ENCODE peak calls at places on chromosomes 11 and 22, in five cellular contexts. One of them, this sample, is unnamed.

GRCh38 chr11:117876341-117877119 is at the start of gene FXYD6:
- DNase-seq in colonic mucosa: peak
- DNase-seq in RWPE1: peak
- DNase-seq in K562: no peak
- DNase-seq in neural progenitor cell: peak
- DNase-seq in this sample: no peak

GRCh38 chr11:86919557-86920210 is 35.5 kb downstream of the FZD4 start:
- DNase-seq in colonic mucosa: no peak
- DNase-seq in RWPE1: peak
- DNase-seq in K562: peak
- DNase-seq in neural progenitor cell: peak
- DNase-seq in this sample: no peak

GRCh38 chr11:79236541-79236971 is 204.3 kb downstream of the TENM4 start:
- DNase-seq in colonic mucosa: no peak
- DNase-seq in RWPE1: no peak
- DNase-seq in K562: no peak
- DNase-seq in neural progenitor cell: peak
- DNase-seq in this sample: no peak

GRCh38 chr11:12581923-12582322 is 92.3 kb upstream of the TEAD1 start:
- DNase-seq in colonic mucosa: no peak
- DNase-seq in RWPE1: peak
- DNase-seq in K562: peak
- DNase-seq in neural progenitor cell: no peak
- DNase-seq in this sample: no peak

GRCh38 chr22:27754247-27754887 is 47.2 kb downstream of the MN1 start:
- DNase-seq in colonic mucosa: no peak
- DNase-seq in RWPE1: peak
- DNase-seq in K562: peak
- DNase-seq in neural progenitor cell: no peak
- DNase-seq in this sample: peak

GRCh38 chr11:34416746-34417145 is 22.0 kb upstream of the CAT start:
- DNase-seq in colonic mucosa: no peak
- DNase-seq in RWPE1: no peak
- DNase-seq in K562: no peak
- DNase-seq in neural progenitor cell: no peak
- DNase-seq in this sample: no peak

GRCh38 chr11:119044708-119045107 is 12.3 kb downstream of the HYOU1 start:
- DNase-seq in colonic mucosa: no peak
- DNase-seq in RWPE1: no peak
- DNase-seq in K562: no peak
- DNase-seq in neural progenitor cell: peak
- DNase-seq in this sample: no peak

GRCh38 chr22:35202376-35202775 is 54.9 kb upstream of the HMGXB4 start:
- DNase-seq in colonic mucosa: no peak
- DNase-seq in RWPE1: no peak
- DNase-seq in K562: no peak
- DNase-seq in neural progenitor cell: no peak
- DNase-seq in this sample: no peak

GRCh38 chr11:112412383-112412782 is 151.7 kb upstream of the PLET1 start:
- DNase-seq in colonic mucosa: no peak
- DNase-seq in RWPE1: peak
- DNase-seq in K562: no peak
- DNase-seq in neural progenitor cell: no peak
- DNase-seq in this sample: no peak

GRCh38 chr11:47412152-47412746 is 3.9 kb downstream of the SLC39A13 start:
- DNase-seq in colonic mucosa: peak
- DNase-seq in RWPE1: no peak
- DNase-seq in K562: peak
- DNase-seq in neural progenitor cell: peak
- DNase-seq in this sample: no peak

GRCh38 chr11:112478806-112479205 is 218.1 kb upstream of the PLET1 start:
- DNase-seq in colonic mucosa: no peak
- DNase-seq in RWPE1: no peak
- DNase-seq in K562: no peak
- DNase-seq in neural progenitor cell: no peak
- DNase-seq in this sample: no peak

GRCh38 chr11:96543177-96543576 is 153.4 kb downstream of the JRKL start:
- DNase-seq in colonic mucosa: no peak
- DNase-seq in RWPE1: no peak
- DNase-seq in K562: no peak
- DNase-seq in neural progenitor cell: no peak
- DNase-seq in this sample: no peak

GRCh38 chr11:22787055-22787454 is 42.5 kb downstream of the SVIP start:
- DNase-seq in colonic mucosa: no peak
- DNase-seq in RWPE1: no peak
- DNase-seq in K562: no peak
- DNase-seq in neural progenitor cell: no peak
- DNase-seq in this sample: no peak

GRCh38 chr11:109071712-109072524 is 350.1 kb upstream of the C11orf87 start:
- DNase-seq in colonic mucosa: no peak
- DNase-seq in RWPE1: peak
- DNase-seq in K562: no peak
- DNase-seq in neural progenitor cell: no peak
- DNase-seq in this sample: no peak

GRCh38 chr22:46984751-46985506 is 222.5 kb downstream of the TBC1D22A start:
- DNase-seq in colonic mucosa: no peak
- DNase-seq in RWPE1: peak
- DNase-seq in K562: no peak
- DNase-seq in neural progenitor cell: no peak
- DNase-seq in this sample: peak

GRCh38 chr11:31689559-31689958 is 121.6 kb downstream of the PAX6 start:
- DNase-seq in colonic mucosa: no peak
- DNase-seq in RWPE1: no peak
- DNase-seq in K562: no peak
- DNase-seq in neural progenitor cell: no peak
- DNase-seq in this sample: no peak

GRCh38 chr11:29627541-29627940 is 389.3 kb downstream of the KCNA4 start:
- DNase-seq in colonic mucosa: no peak
- DNase-seq in RWPE1: no peak
- DNase-seq in K562: no peak
- DNase-seq in neural progenitor cell: no peak
- DNase-seq in this sample: no peak

DNA sequence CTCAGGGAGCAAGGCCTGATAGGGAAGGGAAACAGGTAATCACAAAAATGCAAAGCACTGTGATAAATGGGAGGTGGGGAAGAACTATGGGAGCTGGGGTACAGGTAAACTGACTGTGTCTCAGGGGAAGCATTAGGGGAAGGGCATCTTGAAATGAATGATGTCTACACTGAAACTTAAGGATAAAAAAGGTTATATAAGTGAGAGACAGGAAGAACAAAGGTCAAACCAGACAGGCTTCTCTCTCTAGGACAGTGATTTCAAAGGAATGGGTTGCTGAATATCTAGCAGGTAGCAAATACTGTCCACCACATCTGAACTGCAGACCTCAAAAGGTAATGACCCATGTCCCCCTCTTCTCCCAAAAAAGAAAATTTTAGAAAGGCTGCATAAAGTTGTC is 333.1 kb upstream of the SYN3 start:
- DNase-seq in colonic mucosa: no peak
- DNase-seq in RWPE1: no peak
- DNase-seq in K562: no peak
- DNase-seq in neural progenitor cell: no peak
- DNase-seq in this sample: no peak
- TF ChIP-seq CTCF in colonic mucosa: no peak
- TF ChIP-seq CTCF in RWPE1: no peak
- TF ChIP-seq CTCF in K562: no peak
- TF ChIP-seq CTCF in neural progenitor cell: no peak
- TF ChIP-seq CTCF in this sample: no peak

GRCh38 chr11:104704888-104705287 is 193.4 kb downstream of the CASP12 start:
- DNase-seq in colonic mucosa: no peak
- DNase-seq in RWPE1: no peak
- DNase-seq in K562: no peak
- DNase-seq in neural progenitor cell: no peak
- DNase-seq in this sample: no peak
- H3K27ac ChIP-seq in colonic mucosa: peak
- H3K27ac ChIP-seq in RWPE1: no peak
- H3K27ac ChIP-seq in K562: no peak
- H3K27ac ChIP-seq in neural progenitor cell: no peak
- H3K27ac ChIP-seq in this sample: no peak

GRCh38 chr11:120712014-120712413 is 200.5 kb downstream of the GRIK4 start:
- DNase-seq in colonic mucosa: no peak
- DNase-seq in RWPE1: no peak
- DNase-seq in K562: no peak
- DNase-seq in neural progenitor cell: no peak
- DNase-seq in this sample: no peak

GRCh38 chr11:120709808-120710207 is 198.3 kb downstream of the GRIK4 start:
- DNase-seq in colonic mucosa: no peak
- DNase-seq in RWPE1: no peak
- DNase-seq in K562: no peak
- DNase-seq in neural progenitor cell: no peak
- DNase-seq in this sample: no peak

GRCh38 chr11:120708511-120709183 is 197.1 kb downstream of the GRIK4 start:
- DNase-seq in colonic mucosa: no peak
- DNase-seq in RWPE1: no peak
- DNase-seq in K562: no peak
- DNase-seq in neural progenitor cell: no peak
- DNase-seq in this sample: no peak

GRCh38 chr11:120712862-120713770 is 201.6 kb downstream of the GRIK4 start:
- DNase-seq in colonic mucosa: no peak
- DNase-seq in RWPE1: no peak
- DNase-seq in K562: no peak
- DNase-seq in neural progenitor cell: no peak
- DNase-seq in this sample: no peak

GRCh38 chr11:120710354-120711187 is 199.0 kb downstream of the GRIK4 start:
- DNase-seq in colonic mucosa: peak
- DNase-seq in RWPE1: peak
- DNase-seq in K562: no peak
- DNase-seq in neural progenitor cell: peak
- DNase-seq in this sample: peak
- TF ChIP-seq CTCF in colonic mucosa: no peak
- TF ChIP-seq CTCF in RWPE1: no peak
- TF ChIP-seq CTCF in K562: no peak
- TF ChIP-seq CTCF in neural progenitor cell: no peak
- TF ChIP-seq CTCF in this sample: no peak

DNA sequence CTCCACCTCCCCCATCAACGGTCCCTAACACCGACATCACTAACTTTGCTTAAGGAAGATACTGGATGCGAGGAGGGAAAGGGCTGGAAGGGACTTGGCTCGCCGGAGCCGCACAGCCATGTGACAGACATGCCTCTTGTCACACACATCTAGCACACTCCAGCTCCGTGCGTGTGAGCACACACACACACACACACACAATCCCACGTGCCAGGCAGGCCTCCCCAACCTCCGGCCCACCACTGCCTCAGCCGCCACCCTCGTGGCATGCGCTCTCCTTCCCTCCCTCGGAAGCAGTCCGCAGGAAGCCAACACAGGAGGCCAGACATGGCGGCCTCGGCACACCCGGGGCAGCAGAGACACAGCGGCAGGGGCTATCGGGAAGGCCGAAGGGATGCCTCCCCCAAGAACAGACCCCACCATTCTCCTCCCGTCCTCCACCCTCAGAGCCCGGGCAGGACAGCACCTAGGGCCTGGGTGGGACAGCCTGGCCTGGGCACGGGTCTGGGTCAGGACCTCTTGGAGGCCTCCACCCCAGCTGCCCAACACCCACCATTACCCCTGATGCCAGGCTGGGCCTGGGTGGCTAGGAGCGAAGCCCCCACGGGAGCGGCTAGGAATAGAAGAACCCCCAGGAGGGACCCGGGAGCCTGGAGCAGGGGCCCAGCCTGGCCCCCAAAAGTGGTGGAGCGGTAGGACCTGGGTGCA is 1.0 kb downstream of the MFNG start:
- DNase-seq in colonic mucosa: no peak
- DNase-seq in RWPE1: no peak
- DNase-seq in K562: no peak
- DNase-seq in neural progenitor cell: no peak
- DNase-seq in this sample: no peak
- H3K27ac ChIP-seq in colonic mucosa: peak
- H3K27ac ChIP-seq in RWPE1: no peak
- H3K27ac ChIP-seq in K562: no peak
- H3K27ac ChIP-seq in neural progenitor cell: no peak
- H3K27ac ChIP-seq in this sample: no peak

DNA sequence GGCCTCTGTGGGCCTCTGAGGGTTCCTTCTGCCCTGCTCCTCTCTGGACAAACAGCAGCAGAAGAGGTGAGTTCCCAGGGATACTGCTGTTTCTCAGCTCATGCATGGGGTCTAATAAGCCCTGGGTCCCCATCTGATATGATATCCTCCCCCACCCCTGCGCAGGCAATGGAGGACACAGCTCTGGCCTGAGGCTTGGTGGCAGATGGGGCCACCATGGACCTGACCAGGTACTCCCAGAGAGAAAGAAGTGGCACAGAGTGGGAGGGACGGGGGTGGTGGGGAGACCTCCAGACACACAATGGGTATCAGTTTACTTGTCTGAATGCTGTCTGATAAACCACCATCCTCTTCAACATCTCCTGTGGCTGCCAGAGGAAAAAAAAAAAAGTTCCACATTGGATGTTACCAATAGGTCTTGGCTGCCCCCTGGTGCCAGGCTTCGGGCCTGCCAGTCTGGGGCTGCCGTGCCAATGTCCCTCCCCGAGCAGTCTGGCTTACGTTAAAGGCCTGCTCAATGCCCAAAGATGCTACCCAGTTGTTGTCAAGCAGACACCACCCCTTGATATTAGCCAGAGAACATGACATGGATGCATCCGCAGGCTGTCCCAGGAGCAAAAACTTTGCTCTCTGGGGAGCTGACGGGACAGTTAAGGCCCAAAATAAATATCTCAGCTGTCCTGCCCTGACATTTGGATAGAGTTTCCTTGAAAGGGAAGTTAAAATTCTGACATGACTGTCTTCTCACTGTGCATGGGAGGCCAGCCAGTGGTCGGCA is 27.9 kb upstream of the ABCC8 start:
- DNase-seq in colonic mucosa: peak
- DNase-seq in RWPE1: peak
- DNase-seq in K562: peak
- DNase-seq in neural progenitor cell: peak
- DNase-seq in this sample: no peak
- TF ChIP-seq CTCF in colonic mucosa: peak
- TF ChIP-seq CTCF in RWPE1: peak
- TF ChIP-seq CTCF in K562: peak
- TF ChIP-seq CTCF in neural progenitor cell: peak
- TF ChIP-seq CTCF in this sample: peak

This sample was measured in RWPE2.